ENCODE peak calls at places on chromosomes 3 and 15, in nine cellular contexts. I is neural progenitor cell, L is HepG2, J is transverse colon, B is spleen, X is pancreas, E is A549, K is GM12878, D is fibroblast of lung. Y is an unnamed sample.

GRCh38 chr3:110608566-110608965 is 463.1 kb upstream of the NECTIN3 start:
- DNase-seq in I (no peak), L (no peak), J (no peak), B (no peak), X (no peak), E (no peak), K (no peak), D (peak; percentile 67), Y (no peak)

GRCh38 chr15:56996746-56997470 is 78.5 kb downstream of the TCF12 start:
- DNase-seq in I (no peak), L (no peak), J (no peak), B (no peak), X (no peak), E (no peak), K (no peak), D (peak; percentile 67), Y (no peak)

GRCh38 chr15:73922186-73923151 is 3.8 kb upstream of the LOXL1 start:
- DNase-seq in I (peak; percentile 85), L (no peak), J (no peak), B (peak; percentile 73), X (no peak), E (no peak), K (no peak), D (peak; percentile 70), Y (no peak)

GRCh38 chr3:139468407-139468806 is 7.9 kb downstream of the RBP2 start:
- DNase-seq in I (no peak), L (no peak), J (no peak), B (no peak), X (peak; percentile 34), E (no peak), K (no peak), D (no peak), Y (no peak)

GRCh38 chr3:140972833-140973232 is 31.2 kb downstream of the SLC25A36 start:
- DNase-seq in I (no peak), L (peak; percentile 41), J (no peak), B (no peak), X (no peak), E (peak; percentile 19), K (no peak), D (peak; percentile 16), Y (no peak)

GRCh38 chr3:197758512-197758911 is 8.8 kb downstream of the FYTTD1 start:
- DNase-seq in I (no peak), L (no peak), J (no peak), B (no peak), X (no peak), E (no peak), K (no peak), D (no peak), Y (no peak)

GRCh38 chr3:169886671-169887070 is 16.9 kb upstream of the LRRC31 start:
- DNase-seq in I (no peak), L (no peak), J (no peak), B (no peak), X (peak; percentile 65), E (no peak), K (no peak), D (peak; percentile 61), Y (no peak)

GRCh38 chr3:183252973-183253363 is at the start of gene B3GNT5:
- DNase-seq in I (no peak), L (no peak), J (peak; percentile 90), B (peak; percentile 81), X (peak; percentile 74), E (peak; percentile 46), K (no peak), D (peak; percentile 8), Y (peak; percentile 92)

GRCh38 chr3:78736863-78737262 is 1030.9 kb downstream of the ROBO1 start:
- DNase-seq in I (no peak), L (no peak), J (no peak), B (no peak), X (no peak), E (peak; percentile 43), K (peak; percentile 85), D (no peak), Y (no peak)

GRCh38 chr3:36097180-36097579 is 283.1 kb upstream of the STAC start:
- DNase-seq in I (no peak), L (no peak), J (no peak), B (no peak), X (no peak), E (no peak), K (no peak), D (no peak), Y (no peak)

GRCh38 chr3:169667710-169668080 is 4.2 kb upstream of the MECOM start:
- DNase-seq in I (no peak), L (no peak), J (no peak), B (no peak), X (no peak), E (no peak), K (no peak), D (no peak), Y (no peak)

GRCh38 chr15:90376789-90377188 is 11.3 kb upstream of the IQGAP1 start:
- DNase-seq in I (no peak), L (no peak), J (peak; percentile 42), B (no peak), X (no peak), E (no peak), K (no peak), D (no peak), Y (no peak)

GRCh38 chr3:50165388-50166308 is 10.5 kb downstream of the SEMA3F start:
- DNase-seq in I (no peak), L (no peak), J (no peak), B (no peak), X (no peak), E (no peak), K (no peak), D (peak; percentile 83), Y (no peak)

GRCh38 chr3:9761919-9762318 is 7.8 kb downstream of the CAMK1 start:
- DNase-seq in I (no peak), L (no peak), J (no peak), B (no peak), X (no peak), E (no peak), K (no peak), D (no peak), Y (no peak)

GRCh38 chr3:142863965-142864924 is 24.6 kb downstream of the PCOLCE2 start:
- DNase-seq in I (no peak), L (no peak), J (no peak), B (no peak), X (no peak), E (no peak), K (no peak), D (peak; percentile 17), Y (no peak)

GRCh38 chr3:158991146-158991705 is 189.4 kb downstream of the MFSD1 start:
- DNase-seq in I (peak; percentile 25), L (no peak), J (peak; percentile 60), B (no peak), X (peak; percentile 43), E (no peak), K (no peak), D (no peak), Y (no peak)

GRCh38 chr3:153130312-153130977 is 31.6 kb upstream of the RAP2B start:
- DNase-seq in I (no peak), L (no peak), J (no peak), B (no peak), X (no peak), E (peak; percentile 43), K (peak; percentile 72), D (peak; percentile 85), Y (no peak)

GRCh38 chr15:63481105-63481810 is 23.1 kb upstream of the USP3 start:
- DNase-seq in I (no peak), L (no peak), J (no peak), B (no peak), X (no peak), E (peak; percentile 57), K (peak; percentile 83), D (no peak), Y (no peak)

GRCh38 chr3:158749526-158749925 is 17.3 kb upstream of the RARRES1 start:
- DNase-seq in I (no peak), L (no peak), J (no peak), B (no peak), X (no peak), E (no peak), K (no peak), D (no peak), Y (no peak)

GRCh38 chr3:52056521-52056967 is at the start of gene DUSP7:
- DNase-seq in I (peak; percentile 93), L (no peak), J (peak; percentile 77), B (peak; percentile 94), X (peak; percentile 67), E (peak; percentile 48), K (no peak), D (peak; percentile 63), Y (peak; percentile 67)

DNA sequence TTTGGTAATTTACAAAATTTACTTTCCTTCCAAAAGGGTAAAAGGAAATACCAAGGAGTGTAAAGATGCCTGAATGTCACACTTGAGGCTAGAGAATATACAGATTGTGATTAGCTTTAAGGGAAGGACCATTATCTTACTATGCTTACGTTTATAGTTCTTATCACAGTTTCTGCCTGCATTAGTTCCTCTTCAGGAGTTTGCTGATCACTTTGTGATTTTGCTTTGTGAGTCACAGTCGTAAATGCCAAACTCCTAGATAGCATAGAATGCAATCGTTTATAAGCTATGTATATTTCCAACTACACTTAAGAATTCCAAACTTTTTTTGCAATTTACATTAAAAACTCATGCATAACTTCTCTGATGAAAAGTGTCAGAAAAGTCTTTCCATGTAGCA is 1034.7 kb downstream of the DIPK2A start:
- DNase-seq in I (no peak), L (no peak), J (no peak), B (no peak), X (no peak), E (no peak), K (no peak), D (no peak), Y (no peak)
- H3K27ac ChIP-seq in I (no peak overlapping the region), L (no peak overlapping the region), J (no peak overlapping the region), B (no peak overlapping the region), X (no peak overlapping the region), E (no peak overlapping the region), K (no peak overlapping the region), D (no peak overlapping the region), Y (no peak overlapping the region)

DNA sequence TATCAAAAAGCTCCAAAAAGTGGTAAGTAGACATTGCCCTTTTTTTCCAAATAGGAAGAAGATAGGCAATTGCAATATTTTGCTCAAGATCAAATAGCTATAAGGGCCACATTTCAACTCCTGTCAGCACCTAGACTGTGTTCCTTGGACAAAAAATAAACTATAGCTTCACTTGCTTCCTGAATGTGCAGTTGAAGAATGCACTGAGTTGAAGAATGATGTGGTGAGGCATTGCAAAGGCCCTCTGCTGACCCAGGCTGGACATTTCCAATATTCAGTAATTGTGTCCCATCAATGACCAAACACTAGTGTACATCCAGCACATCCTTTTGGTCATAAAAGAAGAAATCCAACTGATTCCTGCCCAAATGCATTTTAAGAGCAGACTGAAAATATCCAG is 424.9 kb upstream of the TGFBR2 start:
- DNase-seq in I (no peak), L (no peak), J (no peak), B (no peak), X (no peak), E (no peak), K (no peak), D (no peak), Y (no peak)
- TF ChIP-seq CTCF in I (no peak), L (no peak), J (no peak), B (no peak), X (no peak), E (no peak), K (no peak), D (no peak), Y (no peak)

GRCh38 chr15:25172691-25173090 is 217.9 kb downstream of the SNRPN start:
- DNase-seq in I (no peak), L (no peak), J (no peak), B (peak; percentile 35), X (peak; percentile 3), E (no peak), K (no peak), D (no peak), Y (no peak)
- H3K9me3 ChIP-seq in I (no peaks in the 10 kb centered on the region), L (peaks cover 90% of the 10 kb centered on the region), J (peaks cover 16% of the 10 kb centered on the region), B (no peaks in the 10 kb centered on the region), X (no peaks in the 10 kb centered on the region), E (no peaks in the 10 kb centered on the region), K (no peaks in the 10 kb centered on the region), D (no peaks in the 10 kb centered on the region), Y (peaks cover 55% of the 10 kb centered on the region)

GRCh38 chr3:44355634-44356033 is 17.1 kb downstream of the TCAIM start:
- DNase-seq in I (no peak), L (peak; percentile 9), J (no peak), B (no peak), X (no peak), E (no peak), K (no peak), D (peak; percentile 88), Y (no peak)
- H3K27ac ChIP-seq in I (no peak overlapping the region), L (no peak overlapping the region), J (peak overlapping the region; percentile 28), B (peak overlapping the region; percentile 11), X (peak overlapping the region; percentile 17), E (no peak overlapping the region), K (no peak overlapping the region), D (no peak overlapping the region), Y (peak overlapping the region; percentile 32)

Y was measured in Peyer's patch.